ENCODE peak calls at places on chromosomes 12 and 14, in five cellular contexts. One of them, this sample, is unnamed.

GRCh38 chr14:67938046-67938445 is 118.5 kb downstream of the RAD51B start:
- DNase-seq in HepG2: no peak
- DNase-seq in A549: no peak
- DNase-seq in esophagus muscularis mucosa: no peak
- DNase-seq in ovary: no peak
- DNase-seq in this sample: no peak

GRCh38 chr12:26471560-26471959 is 276.2 kb downstream of the SSPN start:
- DNase-seq in HepG2: no peak
- DNase-seq in esophagus muscularis mucosa: no peak
- DNase-seq in ovary: no peak
- DNase-seq in A549: no peak
- DNase-seq in this sample: no peak

GRCh38 chr12:108525681-108526080 is 10.6 kb downstream of the FICD start:
- DNase-seq in A549: no peak
- DNase-seq in ovary: no peak
- DNase-seq in HepG2: no peak
- DNase-seq in esophagus muscularis mucosa: no peak
- DNase-seq in this sample: no peak

GRCh38 chr12:89384050-89384749 is 31.9 kb upstream of the DUSP6 start:
- DNase-seq in ovary: peak; percentile 22
- DNase-seq in HepG2: peak; percentile 66
- DNase-seq in esophagus muscularis mucosa: no peak
- DNase-seq in A549: no peak
- DNase-seq in this sample: no peak

GRCh38 chr14:102592969-102593840 is 756 bp downstream of the RCOR1 start:
- DNase-seq in A549: peak; percentile 41
- DNase-seq in HepG2: no peak
- DNase-seq in esophagus muscularis mucosa: no peak
- DNase-seq in ovary: peak; percentile 39
- DNase-seq in this sample: peak; percentile 20

GRCh38 chr12:101570022-101570421 is 24.7 kb upstream of the MYBPC1 start:
- DNase-seq in esophagus muscularis mucosa: no peak
- DNase-seq in A549: peak; percentile 43
- DNase-seq in HepG2: peak; percentile 81
- DNase-seq in ovary: no peak
- DNase-seq in this sample: no peak

GRCh38 chr14:45715946-45716345 is 462.9 kb upstream of the MIS18BP1 start:
- DNase-seq in ovary: no peak
- DNase-seq in A549: no peak
- DNase-seq in HepG2: no peak
- DNase-seq in esophagus muscularis mucosa: no peak
- DNase-seq in this sample: no peak

GRCh38 chr12:60398547-60398946 is 802.7 kb downstream of the SLC16A7 start:
- DNase-seq in esophagus muscularis mucosa: no peak
- DNase-seq in ovary: no peak
- DNase-seq in HepG2: no peak
- DNase-seq in A549: no peak
- DNase-seq in this sample: no peak

GRCh38 chr14:43900173-43900655 is 606.9 kb downstream of the FSCB start:
- DNase-seq in HepG2: peak; percentile 92
- DNase-seq in esophagus muscularis mucosa: no peak
- DNase-seq in ovary: no peak
- DNase-seq in A549: peak; percentile 2
- DNase-seq in this sample: no peak

GRCh38 chr12:70982286-70982685 is 61.7 kb upstream of the PTPRR start:
- DNase-seq in HepG2: no peak
- DNase-seq in ovary: no peak
- DNase-seq in esophagus muscularis mucosa: no peak
- DNase-seq in A549: no peak
- DNase-seq in this sample: no peak

GRCh38 chr12:52636592-52637258 is 15.3 kb downstream of the KRT2 start:
- DNase-seq in ovary: no peak
- DNase-seq in A549: no peak
- DNase-seq in esophagus muscularis mucosa: peak; percentile 50
- DNase-seq in HepG2: no peak
- DNase-seq in this sample: no peak

GRCh38 chr12:125129592-125130255 is 64.5 kb downstream of the AACS start:
- DNase-seq in HepG2: no peak
- DNase-seq in esophagus muscularis mucosa: no peak
- DNase-seq in ovary: no peak
- DNase-seq in A549: no peak
- DNase-seq in this sample: no peak

GRCh38 chr14:99809864-99810854 is 16.9 kb downstream of the EML1 start:
- DNase-seq in HepG2: peak; percentile 9
- DNase-seq in esophagus muscularis mucosa: no peak
- DNase-seq in A549: no peak
- DNase-seq in ovary: no peak
- DNase-seq in this sample: peak; percentile 43

GRCh38 chr12:104620761-104621531 is 164.2 kb downstream of the CHST11 start:
- DNase-seq in HepG2: no peak
- DNase-seq in A549: no peak
- DNase-seq in esophagus muscularis mucosa: no peak
- DNase-seq in ovary: no peak
- DNase-seq in this sample: no peak

GRCh38 chr14:104827173-104828055 is 26.5 kb downstream of the ZBTB42 start:
- DNase-seq in ovary: no peak
- DNase-seq in HepG2: peak; percentile 76
- DNase-seq in esophagus muscularis mucosa: no peak
- DNase-seq in A549: peak; percentile 76
- DNase-seq in this sample: no peak

GRCh38 chr14:22314183-22314820 is 274.7 kb downstream of the DAD1 start:
- DNase-seq in esophagus muscularis mucosa: no peak
- DNase-seq in ovary: no peak
- DNase-seq in HepG2: peak; percentile 82
- DNase-seq in A549: peak; percentile 71
- DNase-seq in this sample: no peak

GRCh38 chr12:85350356-85350755 is 70.3 kb downstream of the ALX1 start:
- DNase-seq in A549: no peak
- DNase-seq in esophagus muscularis mucosa: no peak
- DNase-seq in HepG2: no peak
- DNase-seq in ovary: no peak
- DNase-seq in this sample: no peak

GRCh38 chr12:47307680-47308399 is 228.1 kb upstream of the AMIGO2 start:
- DNase-seq in HepG2: peak; percentile 43
- DNase-seq in A549: peak; percentile 93
- DNase-seq in ovary: no peak
- DNase-seq in esophagus muscularis mucosa: peak; percentile 64
- DNase-seq in this sample: no peak

GRCh38 chr12:50024804-50025186 is 499 bp downstream of the RACGAP1 start:
- DNase-seq in A549: peak; percentile 31
- DNase-seq in HepG2: no peak
- DNase-seq in ovary: no peak
- DNase-seq in esophagus muscularis mucosa: no peak
- DNase-seq in this sample: no peak

GRCh38 chr12:110252716-110253115 is 28.3 kb upstream of the ATP2A2 start:
- DNase-seq in A549: no peak
- DNase-seq in esophagus muscularis mucosa: no peak
- DNase-seq in ovary: no peak
- DNase-seq in HepG2: no peak
- DNase-seq in this sample: no peak

GRCh38 chr14:75053396-75054289 is 2.4 kb upstream of the MLH3 start:
- DNase-seq in ovary: no peak
- DNase-seq in A549: no peak
- DNase-seq in HepG2: no peak
- DNase-seq in esophagus muscularis mucosa: no peak
- DNase-seq in this sample: no peak

GRCh38 chr14:75050852-75051555 is at the start of gene MLH3:
- DNase-seq in HepG2: peak; percentile 75
- DNase-seq in esophagus muscularis mucosa: peak; percentile 93
- DNase-seq in ovary: peak; percentile 83
- DNase-seq in A549: peak; percentile 93
- DNase-seq in this sample: peak; percentile 64

GRCh38 chr14:75049136-75049535 is 2.1 kb downstream of the MLH3 start:
- DNase-seq in HepG2: no peak
- DNase-seq in A549: no peak
- DNase-seq in ovary: no peak
- DNase-seq in esophagus muscularis mucosa: no peak
- DNase-seq in this sample: peak; percentile 29

GRCh38 chr14:75049731-75050201 is 1.5 kb downstream of the MLH3 start:
- DNase-seq in HepG2: no peak
- DNase-seq in A549: no peak
- DNase-seq in ovary: no peak
- DNase-seq in esophagus muscularis mucosa: no peak
- DNase-seq in this sample: no peak

DNA sequence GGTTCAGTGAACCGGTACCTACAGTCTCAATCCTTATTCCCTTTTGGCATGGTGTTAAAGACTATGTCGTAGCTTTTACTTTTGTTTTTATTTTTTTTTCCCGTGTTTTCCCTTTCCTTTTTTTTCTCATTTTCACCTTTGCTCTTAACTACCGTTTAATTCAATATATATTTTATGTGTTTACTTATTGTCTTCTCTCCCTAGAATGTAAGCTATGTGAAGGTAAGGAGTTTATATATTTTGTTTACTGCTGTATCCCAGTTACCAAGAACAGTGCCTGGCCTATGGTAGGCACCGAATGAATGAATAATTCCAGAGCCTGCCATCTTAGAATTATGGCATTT is 261 bp upstream of the MLH3 start:
- DNase-seq in ovary: no peak
- DNase-seq in esophagus muscularis mucosa: no peak
- DNase-seq in HepG2: no peak
- DNase-seq in A549: no peak
- DNase-seq in this sample: no peak
- H3K27ac ChIP-seq in ovary: no peak overlapping the region
- H3K27ac ChIP-seq in esophagus muscularis mucosa: peak overlapping the region; percentile 88
- H3K27ac ChIP-seq in HepG2: peak overlapping the region; percentile 81
- H3K27ac ChIP-seq in A549: peak overlapping the region; percentile 93
- H3K27ac ChIP-seq in this sample: peak overlapping the region; percentile 90

GRCh38 chr12:6541371-6542165 is 7.3 kb downstream of the GAPDH start:
- DNase-seq in ovary: no peak
- DNase-seq in HepG2: no peak
- DNase-seq in A549: no peak
- DNase-seq in esophagus muscularis mucosa: no peak
- DNase-seq in this sample: no peak

GRCh38 chr12:6539276-6540134 is 5.2 kb downstream of the GAPDH start:
- DNase-seq in esophagus muscularis mucosa: no peak
- DNase-seq in A549: peak; percentile 62
- DNase-seq in ovary: no peak
- DNase-seq in HepG2: no peak
- DNase-seq in this sample: no peak

GRCh38 chr12:6540181-6540877 is 6.0 kb downstream of the GAPDH start:
- DNase-seq in ovary: peak; percentile 91
- DNase-seq in esophagus muscularis mucosa: peak; percentile 98
- DNase-seq in HepG2: no peak
- DNase-seq in A549: peak; percentile 91
- DNase-seq in this sample: peak; percentile 88

GRCh38 chr12:6546016-6546415 is 9.8 kb downstream of the IFFO1 start:
- DNase-seq in ovary: no peak
- DNase-seq in A549: no peak
- DNase-seq in esophagus muscularis mucosa: no peak
- DNase-seq in HepG2: no peak
- DNase-seq in this sample: no peak

DNA sequence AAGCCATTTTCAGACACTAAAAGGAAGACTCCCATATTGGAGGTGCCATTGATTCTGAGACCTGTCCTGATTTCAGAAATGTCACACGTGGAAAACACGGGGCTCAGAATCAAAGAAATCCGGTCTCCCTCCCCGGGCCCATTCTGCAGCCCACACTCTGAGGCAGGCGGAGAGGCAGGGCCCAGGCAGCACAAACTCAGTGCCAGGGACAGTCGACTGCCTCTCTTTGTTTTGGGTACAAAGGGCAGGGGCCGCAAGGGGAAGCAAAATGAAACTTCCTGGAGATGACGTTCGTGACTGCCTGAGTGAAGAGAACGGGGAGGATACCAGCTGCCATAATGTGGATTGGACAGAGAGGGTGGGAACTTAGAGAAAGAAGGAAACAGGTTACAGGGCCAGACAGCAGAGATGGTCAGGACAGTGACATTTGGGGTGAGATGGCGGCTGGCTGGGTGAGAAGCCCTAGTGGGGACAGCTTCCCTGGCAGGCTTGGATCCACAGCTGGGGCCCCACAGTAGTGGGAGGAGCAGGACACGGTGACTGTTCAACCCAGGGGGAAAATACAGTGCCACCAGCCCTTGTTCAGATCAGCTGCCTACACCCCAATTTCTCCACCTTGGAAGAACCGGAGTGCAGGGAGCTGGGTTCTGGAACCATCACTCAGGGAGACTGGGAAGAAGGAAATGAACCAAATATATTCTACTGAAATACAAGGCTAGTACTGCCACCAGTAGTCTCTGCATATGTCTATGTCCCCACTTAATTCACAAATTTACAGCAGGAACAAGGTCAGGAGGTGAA is 8.1 kb downstream of the GAPDH start:
- DNase-seq in HepG2: peak; percentile 94
- DNase-seq in esophagus muscularis mucosa: no peak
- DNase-seq in A549: peak; percentile 60
- DNase-seq in ovary: no peak
- DNase-seq in this sample: no peak
- H3K4me3 ChIP-seq in HepG2: peak overlapping the region; percentile 46
- H3K4me3 ChIP-seq in esophagus muscularis mucosa: no peak overlapping the region
- H3K4me3 ChIP-seq in A549: no peak overlapping the region
- H3K4me3 ChIP-seq in ovary: no peak overlapping the region
- H3K4me3 ChIP-seq in this sample: no peak overlapping the region

GRCh38 chr14:38079886-38080285 is 127.8 kb upstream of the SSTR1 start:
- DNase-seq in ovary: no peak
- DNase-seq in HepG2: no peak
- DNase-seq in esophagus muscularis mucosa: no peak
- DNase-seq in A549: no peak
- DNase-seq in this sample: no peak
- TF ChIP-seq EP300 in ovary: no peak
- TF ChIP-seq EP300 in HepG2: no peak
- TF ChIP-seq EP300 in esophagus muscularis mucosa: no peak
- TF ChIP-seq EP300 in A549: no peak
- TF ChIP-seq EP300 in this sample: no peak

GRCh38 chr12:6979021-6979420 is 8.3 kb downstream of the EMG1 start:
- DNase-seq in ovary: no peak
- DNase-seq in A549: no peak
- DNase-seq in esophagus muscularis mucosa: no peak
- DNase-seq in HepG2: no peak
- DNase-seq in this sample: no peak

GRCh38 chr12:6981152-6982052 is 10.7 kb downstream of the EMG1 start:
- DNase-seq in esophagus muscularis mucosa: no peak
- DNase-seq in HepG2: peak; percentile 96
- DNase-seq in ovary: no peak
- DNase-seq in A549: no peak
- DNase-seq in this sample: no peak

GRCh38 chr12:6979453-6979852 is 8.7 kb downstream of the EMG1 start:
- DNase-seq in esophagus muscularis mucosa: no peak
- DNase-seq in A549: no peak
- DNase-seq in ovary: no peak
- DNase-seq in HepG2: no peak
- DNase-seq in this sample: no peak

GRCh38 chr12:6980740-6981139 is 10.0 kb downstream of the EMG1 start:
- DNase-seq in A549: no peak
- DNase-seq in HepG2: peak; percentile 76
- DNase-seq in esophagus muscularis mucosa: no peak
- DNase-seq in ovary: no peak
- DNase-seq in this sample: no peak

DNA sequence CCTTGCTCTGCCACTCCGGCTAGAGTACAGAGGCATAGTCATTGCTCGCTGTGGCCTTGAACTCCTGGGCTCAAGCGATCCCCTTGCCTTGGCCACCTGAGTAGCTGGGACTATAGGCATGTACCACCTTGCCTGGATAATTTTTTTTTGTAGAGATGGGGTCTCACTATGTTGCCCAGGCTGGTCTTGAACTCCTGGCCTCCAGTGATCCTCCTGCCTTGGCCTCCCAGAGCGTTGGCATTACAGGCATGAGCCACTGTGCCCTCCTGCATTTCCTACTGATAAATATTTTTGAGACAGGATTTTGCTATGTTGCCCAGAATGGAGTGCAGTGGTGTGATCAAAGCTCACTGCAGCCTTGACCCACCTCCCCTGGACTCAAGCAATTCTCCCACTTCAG is 9.4 kb downstream of the EMG1 start:
- DNase-seq in HepG2: no peak
- DNase-seq in A549: no peak
- DNase-seq in ovary: no peak
- DNase-seq in esophagus muscularis mucosa: no peak
- DNase-seq in this sample: no peak
- H3K27ac ChIP-seq in HepG2: peak overlapping the region; percentile 98
- H3K27ac ChIP-seq in A549: no peak overlapping the region
- H3K27ac ChIP-seq in ovary: no peak overlapping the region
- H3K27ac ChIP-seq in esophagus muscularis mucosa: no peak overlapping the region
- H3K27ac ChIP-seq in this sample: no peak overlapping the region

This sample was measured in tibial nerve.